ENCODE peak calls at places on chromosomes 4 and X, in five cellular contexts. Q is T-helper 2 cell, I is NCI-H2081, J is T-helper 9 cell, S is pancreas. Y is an unnamed sample.

GRCh38 chr4:123235431-123235830 is 161.2 kb upstream of the SPRY1 start:
- DNase-seq in Q (no peak), I (no peak), J (no peak), S (no peak), Y (no peak)

GRCh38 chrX:78327370-78328048 is at the start of gene CYSLTR1:
- DNase-seq in Q (no peak), I (no peak), J (no peak), S (no peak), Y (no peak)

GRCh38 chrX:23792861-23793553 is 10.0 kb downstream of the SAT1 start:
- DNase-seq in Q (no peak), I (peak), J (no peak), S (no peak), Y (no peak)

GRCh38 chr4:25860586-25861421 is 2.0 kb downstream of the SEL1L3 start:
- DNase-seq in Q (no peak), I (no peak), J (no peak), S (no peak), Y (no peak)

GRCh38 chr4:53505947-53506346 is 85.3 kb downstream of the LNX1 start:
- DNase-seq in Q (no peak), I (no peak), J (no peak), S (no peak), Y (no peak)

GRCh38 chr4:54439831-54440243 is 210.7 kb downstream of the PDGFRA start:
- DNase-seq in Q (no peak), I (no peak), J (no peak), S (peak), Y (no peak)

GRCh38 chr4:105520819-105521790 is 31.3 kb upstream of the ARHGEF38 start:
- DNase-seq in Q (no peak), I (peak), J (no peak), S (peak), Y (peak)

GRCh38 chr4:173794662-173795061 is 264.6 kb upstream of the HAND2 start:
- DNase-seq in Q (no peak), I (no peak), J (no peak), S (no peak), Y (no peak)

GRCh38 chrX:71622347-71623104 is 4.2 kb upstream of the CXCR3 start:
- DNase-seq in Q (peak), I (no peak), J (peak), S (peak), Y (no peak)

GRCh38 chr4:152032722-152033131 is 271.9 kb upstream of the GATB start:
- DNase-seq in Q (no peak), I (no peak), J (no peak), S (no peak), Y (no peak)

GRCh38 chr4:83207497-83208105 is 77.0 kb downstream of the COQ2 start:
- DNase-seq in Q (no peak), I (no peak), J (no peak), S (no peak), Y (no peak)

GRCh38 chr4:2818351-2818939 is 25.2 kb upstream of the ADD1 start:
- DNase-seq in Q (no peak), I (peak), J (no peak), S (no peak), Y (no peak)

GRCh38 chr4:55437356-55437796 is 41.6 kb downstream of the TMEM165 start:
- DNase-seq in Q (no peak), I (no peak), J (no peak), S (peak), Y (no peak)

GRCh38 chr4:996030-996993 is 3.1 kb upstream of the SLC26A1 start:
- DNase-seq in Q (no peak), I (no peak), J (no peak), S (no peak), Y (no peak)

GRCh38 chr4:90318208-90318607 is 191.0 kb downstream of the CCSER1 start:
- DNase-seq in Q (no peak), I (no peak), J (no peak), S (no peak), Y (no peak)

GRCh38 chr4:129138762-129139496 is 43.0 kb downstream of the C4orf33 start:
- DNase-seq in Q (no peak), I (peak), J (no peak), S (no peak), Y (no peak)

GRCh38 chr4:61872983-61873382 is 672.9 kb downstream of the ADGRL3 start:
- DNase-seq in Q (no peak), I (no peak), J (no peak), S (no peak), Y (no peak)

GRCh38 chr4:139794158-139794954 is 128.7 kb downstream of the MGST2 start:
- DNase-seq in Q (no peak), I (no peak), J (no peak), S (no peak), Y (no peak)

GRCh38 chr4:84498203-84499026 is 677 bp downstream of the NKX6-1 start:
- DNase-seq in Q (no peak), I (peak), J (no peak), S (no peak), Y (no peak)

GRCh38 chr4:183241322-183241640 is 78.8 kb downstream of the CLDN22 start:
- DNase-seq in Q (no peak), I (no peak), J (no peak), S (no peak), Y (no peak)

GRCh38 chrX:13569479-13570244 is at the start of gene EGFL6:
- DNase-seq in Q (no peak), I (no peak), J (no peak), S (no peak), Y (no peak)

GRCh38 chrX:38916801-38917200 is 115.5 kb downstream of the MID1IP1 start:
- DNase-seq in Q (no peak), I (no peak), J (no peak), S (no peak), Y (no peak)

GRCh38 chrX:68634649-68635227 is 12.7 kb upstream of the STARD8 start:
- DNase-seq in Q (no peak), I (no peak), J (no peak), S (no peak), Y (no peak)

GRCh38 chr4:150280081-150280950 is 202.1 kb downstream of the DCLK2 start:
- DNase-seq in Q (no peak), I (no peak), J (no peak), S (no peak), Y (no peak)

GRCh38 chrX:129686422-129686948 is 31.7 kb upstream of the APLN start:
- DNase-seq in Q (no peak), I (no peak), J (no peak), S (no peak), Y (no peak)

GRCh38 chrX:79645749-79646148 is 278.6 kb upstream of the ITM2A start:
- DNase-seq in Q (no peak), I (no peak), J (no peak), S (no peak), Y (no peak)

GRCh38 chrX:14359727-14360126 is 169.6 kb upstream of the GLRA2 start:
- DNase-seq in Q (no peak), I (no peak), J (no peak), S (no peak), Y (no peak)